ENCODE peak calls at places on chromosomes 3 and 15, in ten cellular contexts. C, E, U, X, Y, S, R, O, B and K are unnamed samples.

GRCh38 chr3:14758297-14758696 is 60.5 kb upstream of the FGD5 start:
- DNase-seq in C (no peak), E (no peak), U (no peak), X (no peak), Y (no peak), S (no peak), R (no peak), O (no peak), B (no peak), K (no peak)

GRCh38 chr3:151426337-151426648 is 34.6 kb downstream of the IGSF10 start:
- DNase-seq in C (no peak), E (no peak), U (no peak), X (peak; percentile 14), Y (no peak), S (no peak), R (no peak), O (no peak), B (no peak), K (no peak)

GRCh38 chr3:171150945-171151344 is 124.4 kb upstream of the SLC2A2 start:
- DNase-seq in C (no peak), E (no peak), U (no peak), X (no peak), Y (no peak), S (no peak), R (no peak), O (no peak), B (no peak), K (no peak)

GRCh38 chr3:67118122-67118521 is 120.0 kb downstream of the KBTBD8 start:
- DNase-seq in C (no peak), E (no peak), U (no peak), X (no peak), Y (no peak), S (no peak), R (no peak), O (no peak), B (no peak), K (no peak)

GRCh38 chr3:183591881-183592521 is 36.5 kb upstream of the KLHL6 start:
- DNase-seq in C (no peak), E (no peak), U (no peak), X (no peak), Y (no peak), S (no peak), R (no peak), O (no peak), B (no peak), K (no peak)

GRCh38 chr15:44535509-44536297 is 1.2 kb upstream of the EIF3J start:
- DNase-seq in C (peak; percentile 70), E (no peak), U (peak; percentile 15), X (no peak), Y (no peak), S (peak; percentile 32), R (no peak), O (peak; percentile 17), B (peak; percentile 48), K (no peak)

GRCh38 chr3:197423376-197423775 is 125.0 kb upstream of the DLG1 start:
- DNase-seq in C (no peak), E (peak; percentile 65), U (no peak), X (no peak), Y (no peak), S (no peak), R (no peak), O (no peak), B (no peak), K (no peak)

GRCh38 chr3:38516669-38517068 is 20.5 kb downstream of the EXOG start:
- DNase-seq in C (no peak), E (no peak), U (no peak), X (no peak), Y (no peak), S (no peak), R (no peak), O (no peak), B (peak; percentile 20), K (no peak)

GRCh38 chr3:138220242-138220641 is 33.1 kb downstream of the ARMC8 start:
- DNase-seq in C (no peak), E (no peak), U (no peak), X (no peak), Y (no peak), S (no peak), R (no peak), O (no peak), B (no peak), K (no peak)

GRCh38 chr3:153291052-153291689 is 129.1 kb downstream of the RAP2B start:
- DNase-seq in C (no peak), E (no peak), U (peak; percentile 12), X (no peak), Y (no peak), S (no peak), R (no peak), O (no peak), B (peak; percentile 67), K (no peak)

GRCh38 chr3:166071-166470 is 30.5 kb upstream of the CHL1 start:
- DNase-seq in C (no peak), E (no peak), U (no peak), X (no peak), Y (no peak), S (no peak), R (no peak), O (no peak), B (no peak), K (no peak)

GRCh38 chr3:85576091-85576690 is 617.4 kb downstream of the CADM2 start:
- DNase-seq in C (peak; percentile 64), E (no peak), U (peak; percentile 44), X (peak; percentile 13), Y (peak; percentile 27), S (peak; percentile 42), R (no peak), O (peak; percentile 68), B (peak; percentile 72), K (peak; percentile 70)

GRCh38 chr15:25169318-25169717 is 214.5 kb downstream of the SNRPN start:
- DNase-seq in C (peak; percentile 42), E (no peak), U (no peak), X (no peak), Y (peak; percentile 7), S (no peak), R (peak; percentile 89), O (no peak), B (no peak), K (peak; percentile 21)

GRCh38 chr3:132136334-132136716 is 101.5 kb upstream of the CPNE4 start:
- DNase-seq in C (no peak), E (no peak), U (no peak), X (peak; percentile 3), Y (no peak), S (no peak), R (no peak), O (no peak), B (no peak), K (no peak)

GRCh38 chr3:98918586-98918985 is 17.1 kb upstream of the DCBLD2 start:
- DNase-seq in C (no peak), E (no peak), U (no peak), X (no peak), Y (no peak), S (no peak), R (no peak), O (no peak), B (no peak), K (no peak)

GRCh38 chr15:39157902-39158301 is 423.0 kb upstream of the THBS1 start:
- DNase-seq in C (no peak), E (no peak), U (no peak), X (no peak), Y (no peak), S (no peak), R (no peak), O (no peak), B (peak; percentile 3), K (no peak)

DNA sequence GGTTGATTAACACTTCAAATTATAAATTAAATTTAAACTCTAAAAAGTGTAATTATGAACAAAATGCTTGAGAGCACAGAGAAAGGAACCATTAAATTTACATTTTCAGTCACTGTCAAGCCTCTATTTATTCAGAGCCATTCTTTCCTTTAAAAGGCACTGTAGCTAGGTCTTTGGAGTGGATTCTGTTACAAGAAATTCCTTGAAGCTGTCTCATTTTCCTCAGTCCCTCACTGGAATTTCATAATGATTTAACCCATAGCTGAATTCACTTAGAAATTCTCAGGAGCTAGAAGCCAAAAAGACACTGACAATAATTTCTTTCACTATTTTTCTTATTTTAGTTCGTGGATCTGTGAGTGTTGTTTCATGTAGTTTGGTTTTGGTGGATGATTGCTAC is 81.2 kb upstream of the TCF12 start:
- DNase-seq in C (no peak), E (no peak), U (no peak), X (no peak), Y (no peak), S (no peak), R (no peak), O (no peak), B (no peak), K (no peak)
- TF ChIP-seq EP300 in C (no peak), E (no peak), U (no peak), X (no peak), Y (no peak), S (no peak), R (no peak), O (no peak), B (no peak), K (no peak)

GRCh38 chr15:41968738-41969137 is 3.6 kb downstream of the EHD4 start:
- DNase-seq in C (no peak), E (no peak), U (no peak), X (no peak), Y (no peak), S (no peak), R (no peak), O (no peak), B (no peak), K (no peak)
- H3K27ac ChIP-seq in C (peak overlapping the region; percentile 39), E (peak overlapping the region; percentile 45), U (no peak overlapping the region), X (no peak overlapping the region), Y (no peak overlapping the region), S (peak overlapping the region; percentile 82), R (peak overlapping the region; percentile 38), O (no peak overlapping the region), B (no peak overlapping the region), K (peak overlapping the region; percentile 96)

DNA sequence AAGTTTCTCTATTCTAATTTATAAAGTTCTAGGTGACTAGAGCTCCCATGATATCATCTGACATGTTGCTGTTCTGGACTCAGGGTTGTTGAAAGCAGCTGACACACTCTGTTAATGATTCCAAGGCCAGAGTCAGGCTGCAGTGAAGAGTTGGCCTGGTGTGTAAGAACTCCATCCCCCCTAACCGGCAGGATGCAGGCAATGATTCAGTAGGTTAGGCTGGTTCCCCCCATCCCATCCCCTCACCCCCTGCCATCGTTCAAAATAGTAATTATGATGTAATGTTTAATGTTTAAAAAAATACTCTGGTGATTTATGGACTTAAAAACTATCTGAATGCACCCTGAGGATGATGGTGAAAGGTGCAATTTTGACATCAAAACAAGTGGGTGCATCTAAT is 4.6 kb upstream of the TRIM71 start:
- DNase-seq in C (no peak), E (peak; percentile 18), U (peak; percentile 89), X (no peak), Y (no peak), S (no peak), R (no peak), O (no peak), B (no peak), K (no peak)
- H3K4me3 ChIP-seq in C (no peak overlapping the region), E (no peak overlapping the region), U (no peak overlapping the region), X (no peak overlapping the region), Y (no peak overlapping the region), S (no peak overlapping the region), R (no peak overlapping the region), O (no peak overlapping the region), B (no peak overlapping the region), K (no peak overlapping the region)

DNA sequence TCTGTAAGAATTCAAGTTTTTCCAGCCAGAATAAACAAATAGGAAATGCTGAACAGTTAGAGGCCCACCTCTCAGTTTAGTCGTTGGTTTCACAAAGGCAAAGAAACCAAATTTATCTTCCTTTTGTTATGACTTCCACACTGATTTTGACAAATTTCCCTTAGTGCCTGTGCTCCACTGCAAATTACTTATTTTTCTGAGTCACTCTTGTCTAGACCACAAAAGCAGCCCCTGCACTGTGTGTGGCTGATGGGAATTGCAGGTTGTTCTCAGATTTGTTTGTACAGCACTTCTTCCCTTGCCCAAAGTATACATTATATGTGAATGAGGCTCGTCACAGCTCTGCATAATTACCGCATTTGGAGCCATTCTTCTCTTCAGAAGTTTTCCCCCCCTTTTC is 354.2 kb upstream of the IL12A start:
- DNase-seq in C (no peak), E (no peak), U (no peak), X (no peak), Y (no peak), S (no peak), R (no peak), O (no peak), B (no peak), K (no peak)
- TF ChIP-seq EP300 in C (no peak), E (no peak), U (no peak), X (peak; percentile 42), Y (no peak), S (no peak), R (no peak), O (no peak), B (no peak), K (no peak)